ENCODE peak calls at places on chromosomes 1 and 21, in eight cellular contexts. One of them, this sample, is unnamed.

GRCh38 chr1:1144122-1144842 is 28.4 kb upstream of the C1orf159 start:
- DNase-seq in heart left ventricle: no peak
- DNase-seq in COLO829: no peak
- DNase-seq in stimulated activated naive CD4-positive, alpha-beta T cell: peak
- DNase-seq in uterus: no peak
- DNase-seq in prostate gland: peak
- DNase-seq in substantia nigra: no peak
- DNase-seq in HuH-7: no peak
- DNase-seq in this sample: no peak

GRCh38 chr1:214831956-214832355 is 229.0 kb downstream of the CENPF start:
- DNase-seq in prostate gland: no peak
- DNase-seq in uterus: no peak
- DNase-seq in heart left ventricle: no peak
- DNase-seq in substantia nigra: no peak
- DNase-seq in stimulated activated naive CD4-positive, alpha-beta T cell: no peak
- DNase-seq in HuH-7: no peak
- DNase-seq in COLO829: no peak
- DNase-seq in this sample: no peak

GRCh38 chr1:37085393-37085792 is 51.1 kb upstream of the GRIK3 start:
- DNase-seq in COLO829: no peak
- DNase-seq in heart left ventricle: no peak
- DNase-seq in substantia nigra: no peak
- DNase-seq in stimulated activated naive CD4-positive, alpha-beta T cell: no peak
- DNase-seq in prostate gland: no peak
- DNase-seq in HuH-7: peak
- DNase-seq in uterus: no peak
- DNase-seq in this sample: no peak

GRCh38 chr1:6783221-6783620 is 2.0 kb upstream of the CAMTA1 start:
- DNase-seq in prostate gland: no peak
- DNase-seq in COLO829: no peak
- DNase-seq in stimulated activated naive CD4-positive, alpha-beta T cell: no peak
- DNase-seq in uterus: no peak
- DNase-seq in heart left ventricle: no peak
- DNase-seq in substantia nigra: no peak
- DNase-seq in HuH-7: no peak
- DNase-seq in this sample: no peak

GRCh38 chr1:44421374-44422028 is 16.4 kb downstream of the RNF220 start:
- DNase-seq in stimulated activated naive CD4-positive, alpha-beta T cell: no peak
- DNase-seq in HuH-7: no peak
- DNase-seq in substantia nigra: no peak
- DNase-seq in prostate gland: no peak
- DNase-seq in COLO829: peak
- DNase-seq in uterus: no peak
- DNase-seq in heart left ventricle: no peak
- DNase-seq in this sample: no peak

GRCh38 chr1:92961896-92962752 is 862 bp upstream of the DIPK1A start:
- DNase-seq in COLO829: no peak
- DNase-seq in HuH-7: peak
- DNase-seq in stimulated activated naive CD4-positive, alpha-beta T cell: peak
- DNase-seq in uterus: peak
- DNase-seq in prostate gland: no peak
- DNase-seq in substantia nigra: peak
- DNase-seq in heart left ventricle: peak
- DNase-seq in this sample: no peak

GRCh38 chr21:46205766-46206162 is 21.5 kb upstream of the SPATC1L start:
- DNase-seq in substantia nigra: no peak
- DNase-seq in heart left ventricle: no peak
- DNase-seq in prostate gland: no peak
- DNase-seq in stimulated activated naive CD4-positive, alpha-beta T cell: no peak
- DNase-seq in uterus: no peak
- DNase-seq in COLO829: no peak
- DNase-seq in HuH-7: no peak
- DNase-seq in this sample: no peak

GRCh38 chr1:216847385-216848036 is 124.3 kb upstream of the ESRRG start:
- DNase-seq in stimulated activated naive CD4-positive, alpha-beta T cell: no peak
- DNase-seq in COLO829: no peak
- DNase-seq in substantia nigra: no peak
- DNase-seq in uterus: no peak
- DNase-seq in HuH-7: no peak
- DNase-seq in prostate gland: no peak
- DNase-seq in heart left ventricle: no peak
- DNase-seq in this sample: no peak

GRCh38 chr1:152104854-152105253 is 10.4 kb downstream of the TCHH start:
- DNase-seq in COLO829: no peak
- DNase-seq in substantia nigra: no peak
- DNase-seq in stimulated activated naive CD4-positive, alpha-beta T cell: no peak
- DNase-seq in uterus: no peak
- DNase-seq in heart left ventricle: no peak
- DNase-seq in prostate gland: no peak
- DNase-seq in HuH-7: no peak
- DNase-seq in this sample: no peak

GRCh38 chr1:234900601-234901000 is 228.0 kb downstream of the TOMM20 start:
- DNase-seq in HuH-7: no peak
- DNase-seq in heart left ventricle: peak
- DNase-seq in substantia nigra: no peak
- DNase-seq in COLO829: no peak
- DNase-seq in prostate gland: no peak
- DNase-seq in uterus: no peak
- DNase-seq in stimulated activated naive CD4-positive, alpha-beta T cell: no peak
- DNase-seq in this sample: no peak